ENCODE peak calls at places on chromosome 20, in five cellular contexts. S, L, X, E and F are unnamed samples.

GRCh38 chr20:46174469-46175126 is 56.5 kb downstream of the CD40 start:
- DNase-seq in S (peak), X (peak), E (no peak), L (peak), F (no peak)

GRCh38 chr20:44549123-44549522 is 27.3 kb upstream of the SERINC3 start:
- DNase-seq in L (no peak), S (no peak), E (no peak), X (no peak), F (no peak)

GRCh38 chr20:63357921-63358905 is 2.9 kb downstream of the CHRNA4 start:
- DNase-seq in L (no peak), S (no peak), X (no peak), E (no peak), F (peak)

GRCh38 chr20:48754269-48754668 is 73.5 kb downstream of the PREX1 start:
- DNase-seq in E (no peak), X (no peak), S (no peak), L (no peak), F (no peak)

GRCh38 chr20:63380346-63380870 is 19.3 kb upstream of the CHRNA4 start:
- DNase-seq in S (no peak), X (no peak), L (no peak), E (no peak), F (no peak)

GRCh38 chr20:36162272-36162966 is 7.9 kb downstream of the EPB41L1 start:
- DNase-seq in E (no peak), L (peak), S (no peak), X (no peak), F (no peak)

GRCh38 chr20:9392892-9393857 is 121.2 kb upstream of the LAMP5 start:
- DNase-seq in S (peak), X (no peak), L (peak), E (no peak), F (peak)

GRCh38 chr20:10490706-10491105 is 55.6 kb downstream of the SLX4IP start:
- DNase-seq in E (no peak), X (no peak), S (no peak), L (no peak), F (no peak)

GRCh38 chr20:44204156-44204831 is 6.3 kb downstream of the OSER1 start:
- DNase-seq in E (no peak), X (no peak), S (peak), L (peak), F (no peak)

GRCh38 chr20:25247100-25247665 is 702 bp upstream of the PYGB start:
- DNase-seq in L (peak), E (no peak), S (peak), X (peak), F (peak)

GRCh38 chr20:46088409-46089075 is 1.2 kb downstream of the NCOA5 start:
- DNase-seq in X (no peak), L (peak), S (no peak), E (no peak), F (no peak)